ENCODE peak calls at places on chromosome 12, in six cellular contexts. I, R, Z, M, B and K are unnamed samples.
A peak's percentile ranks its signal among the peaks of the same experiment; 100 is the strongest.

GRCh38 chr12:27488479-27488878 is 35.5 kb upstream of the PPFIBP1 start:
- DNase-seq in I (no peak), R (no peak), Z (no peak), M (no peak), B (no peak), K (no peak)

GRCh38 chr12:57491393-57492280 is 3.8 kb downstream of the MARS1 start:
- DNase-seq in I (no peak), R (no peak), Z (no peak), M (peak; percentile 44), B (no peak), K (peak; percentile 51)

GRCh38 chr12:6925543-6926279 is 2.0 kb upstream of the ATN1 start:
- DNase-seq in I (peak; percentile 90), R (no peak), Z (peak; percentile 65), M (no peak), B (no peak), K (peak; percentile 91)

GRCh38 chr12:44029194-44029593 is 193.3 kb downstream of the TMEM117 start:
- DNase-seq in I (no peak), R (no peak), Z (no peak), M (no peak), B (no peak), K (no peak)

GRCh38 chr12:77120156-77120555 is 54.8 kb upstream of the E2F7 start:
- DNase-seq in I (peak; percentile 79), R (no peak), Z (no peak), M (no peak), B (no peak), K (peak; percentile 7)

GRCh38 chr12:100593490-100593889 is 20.0 kb downstream of the GAS2L3 start:
- DNase-seq in I (no peak), R (no peak), Z (no peak), M (peak; percentile 65), B (no peak), K (no peak)

GRCh38 chr12:120669055-120669828 is 17.7 kb upstream of the MLEC start:
- DNase-seq in I (no peak), R (peak; percentile 79), Z (peak; percentile 83), M (no peak), B (no peak), K (no peak)

GRCh38 chr12:2826036-2826435 is 8.8 kb downstream of the NRIP2 start:
- DNase-seq in I (no peak), R (no peak), Z (no peak), M (no peak), B (no peak), K (no peak)

GRCh38 chr12:48973531-48973930 is 2.0 kb upstream of the WNT10B start:
- DNase-seq in I (no peak), R (no peak), Z (peak; percentile 40), M (peak; percentile 39), B (peak; percentile 51), K (no peak)

GRCh38 chr12:39831587-39832315 is 212.1 kb upstream of the ABCD2 start:
- DNase-seq in I (peak; percentile 30), R (no peak), Z (no peak), M (peak; percentile 77), B (no peak), K (peak; percentile 9)

GRCh38 chr12:90098132-90098779 is 389.6 kb upstream of the ATP2B1 start:
- DNase-seq in I (no peak), R (no peak), Z (no peak), M (no peak), B (no peak), K (no peak)

GRCh38 chr12:88516811-88517210 is 63.5 kb downstream of the KITLG start:
- DNase-seq in I (no peak), R (no peak), Z (no peak), M (no peak), B (no peak), K (no peak)

GRCh38 chr12:48758186-48758585 is 30.7 kb downstream of the ADCY6 start:
- DNase-seq in I (no peak), R (no peak), Z (no peak), M (no peak), B (no peak), K (peak; percentile 29)

GRCh38 chr12:76830456-76830855 is 48.4 kb downstream of the CSRP2 start:
- DNase-seq in I (peak; percentile 62), R (no peak), Z (no peak), M (no peak), B (no peak), K (no peak)

GRCh38 chr12:88185988-88186387 is 43.9 kb downstream of the TMTC3 start:
- DNase-seq in I (peak; percentile 83), R (peak; percentile 3), Z (no peak), M (no peak), B (no peak), K (peak; percentile 22)

GRCh38 chr12:6229823-6230222 is 29.6 kb downstream of the CD9 start:
- DNase-seq in I (peak; percentile 97), R (no peak), Z (no peak), M (peak; percentile 32), B (no peak), K (no peak)

GRCh38 chr12:89450922-89451321 is 73.7 kb downstream of the GALNT4 start:
- DNase-seq in I (peak; percentile 76), R (no peak), Z (no peak), M (peak; percentile 6), B (no peak), K (no peak)

GRCh38 chr12:7146228-7146627 is 16.1 kb downstream of the CLSTN3 start:
- DNase-seq in I (no peak), R (no peak), Z (no peak), M (no peak), B (no peak), K (no peak)

GRCh38 chr12:11650697-11651281 is 1.3 kb downstream of the ETV6 start:
- DNase-seq in I (peak; percentile 37), R (peak; percentile 40), Z (peak; percentile 37), M (peak; percentile 31), B (no peak), K (no peak)
- TF ChIP-seq SMC3 in I (no peak), R (no peak), Z (peak; percentile 33), M (no peak), B (no peak), K (no peak)

GRCh38 chr12:54593135-54593534 is 4.7 kb upstream of the PPP1R1A start:
- DNase-seq in I (no peak), R (no peak), Z (no peak), M (no peak), B (no peak), K (no peak)
- TF ChIP-seq SMC3 in I (no peak), R (no peak), Z (no peak), M (no peak), B (no peak), K (no peak)

GRCh38 chr12:62766516-62766915 is 168.4 kb downstream of the PPM1H start:
- DNase-seq in I (no peak), R (no peak), Z (no peak), M (no peak), B (no peak), K (no peak)
- TF ChIP-seq SMC3 in I (no peak), R (no peak), Z (no peak), M (no peak), B (no peak), K (no peak)

DNA sequence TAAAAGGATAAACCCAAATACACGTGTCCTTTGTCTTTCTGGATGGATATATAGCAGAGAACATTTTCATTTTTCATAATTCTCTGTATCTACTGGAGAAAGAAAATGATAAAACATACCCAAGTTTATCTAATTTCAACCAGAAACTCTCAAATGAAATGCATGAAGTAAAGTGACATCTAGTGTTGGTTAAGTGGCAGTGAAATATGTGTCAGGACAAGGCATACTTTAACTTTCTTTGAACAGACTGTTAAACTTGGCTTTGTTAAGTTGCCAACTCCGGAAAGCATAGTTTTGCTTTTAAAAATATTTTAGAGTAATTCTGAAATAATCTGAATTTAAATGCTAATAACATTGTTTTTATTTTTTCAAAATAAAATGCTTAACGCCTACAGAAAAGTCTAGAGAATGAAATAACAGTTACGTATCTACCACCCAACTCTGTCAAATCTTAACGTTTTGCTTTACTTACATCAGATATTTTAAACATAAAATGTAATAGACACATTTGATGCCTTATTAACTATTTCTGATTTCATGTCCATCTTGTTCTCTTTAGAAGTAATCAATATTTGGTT is 25.2 kb upstream of the NTN4 start:
- DNase-seq in I (peak; percentile 62), R (no peak), Z (peak; percentile 40), M (peak; percentile 36), B (no peak), K (peak; percentile 65)
- TF ChIP-seq SMC3 in I (peak; percentile 91), R (peak; percentile 75), Z (peak; percentile 82), M (peak; percentile 94), B (no peak), K (peak; percentile 95)

DNA sequence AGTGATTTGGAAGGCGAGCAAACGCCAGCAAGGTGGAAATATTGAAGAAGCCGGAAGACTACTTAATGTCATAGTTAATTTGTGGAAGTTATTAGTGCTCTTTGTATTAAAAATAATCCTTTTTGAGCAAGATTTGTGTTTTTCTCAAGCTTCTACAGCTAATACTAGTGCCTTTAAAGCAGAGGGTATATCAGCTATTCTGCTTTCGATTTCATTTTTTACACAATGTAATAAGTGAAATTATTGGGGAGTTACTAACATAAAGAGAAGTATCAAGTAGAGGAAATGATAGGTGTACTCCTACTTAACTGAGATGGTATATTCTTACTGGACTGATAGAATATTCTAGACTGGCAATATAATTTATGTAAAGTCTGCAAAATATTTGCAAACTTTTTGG is 392.4 kb upstream of the DCN start:
- DNase-seq in I (no peak), R (no peak), Z (no peak), M (no peak), B (no peak), K (no peak)
- TF ChIP-seq SMC3 in I (no peak), R (no peak), Z (no peak), M (no peak), B (no peak), K (no peak)

GRCh38 chr12:4355843-4356327 is 23.6 kb downstream of the FGF23 start:
- DNase-seq in I (peak; percentile 8), R (no peak), Z (peak; percentile 39), M (peak; percentile 28), B (peak; percentile 60), K (peak; percentile 76)
- TF ChIP-seq SMC3 in I (no peak), R (peak; percentile 27), Z (peak; percentile 21), M (no peak), B (peak; percentile 55), K (no peak)

GRCh38 chr12:93621986-93622385 is 49.5 kb downstream of the SOCS2 start:
- DNase-seq in I (peak; percentile 63), R (no peak), Z (no peak), M (no peak), B (no peak), K (no peak)
- TF ChIP-seq SMC3 in I (no peak), R (no peak), Z (no peak), M (no peak), B (no peak), K (no peak)

GRCh38 chr12:46671102-46671501 is 154.7 kb downstream of the SLC38A4 start:
- DNase-seq in I (no peak), R (no peak), Z (no peak), M (no peak), B (no peak), K (no peak)
- TF ChIP-seq SMC3 in I (no peak), R (no peak), Z (no peak), M (no peak), B (no peak), K (no peak)